ENCODE peak calls at places on chromosomes 2 and 18, in four cellular contexts. T, U, K and Z are unnamed samples.
A peak's percentile ranks its signal among the peaks of the same experiment; 100 is the strongest.

GRCh38 chr2:115574667-115575066 is 1132.2 kb downstream of the DPP10 start:
- DNase-seq in T (no peak), U (no peak), K (no peak), Z (no peak)

GRCh38 chr18:24627644-24628315 is 167.3 kb downstream of the HRH4 start:
- DNase-seq in T (no peak), U (no peak), K (no peak), Z (no peak)

GRCh38 chr2:32264422-32265149 is at the start of gene NLRC4:
- DNase-seq in T (no peak), U (no peak), K (no peak), Z (no peak)

GRCh38 chr2:121004950-121005349 is 269.3 kb downstream of the GLI2 start:
- DNase-seq in T (peak; percentile 32), U (no peak), K (no peak), Z (no peak)

GRCh38 chr18:78242307-78242643 is 737.3 kb upstream of the SALL3 start:
- DNase-seq in T (no peak), U (no peak), K (no peak), Z (no peak)

GRCh38 chr2:230650585-230651137 is 62.0 kb upstream of the CAB39 start:
- DNase-seq in T (no peak), U (no peak), K (no peak), Z (peak; percentile 29)

GRCh38 chr18:75393721-75394120 is 33.8 kb downstream of the SMIM21 start:
- DNase-seq in T (no peak), U (no peak), K (no peak), Z (no peak)

GRCh38 chr2:235698504-235698903 is 204.7 kb downstream of the AGAP1 start:
- DNase-seq in T (no peak), U (peak; percentile 10), K (no peak), Z (no peak)

GRCh38 chr2:40439473-40439872 is 12.4 kb downstream of the SLC8A1 start:
- DNase-seq in T (peak; percentile 10), U (no peak), K (no peak), Z (no peak)

GRCh38 chr2:3179626-3180025 is 198.0 kb downstream of the EIPR1 start:
- DNase-seq in T (no peak), U (no peak), K (no peak), Z (no peak)

GRCh38 chr2:161422812-161423211 is 6.7 kb downstream of the TBR1 start:
- DNase-seq in T (no peak), U (no peak), K (no peak), Z (no peak)

GRCh38 chr2:2597712-2598111 is 266.6 kb upstream of the MYT1L start:
- DNase-seq in T (no peak), U (no peak), K (no peak), Z (no peak)

GRCh38 chr2:208252766-208253492 is 1.9 kb downstream of the IDH1 start:
- DNase-seq in T (no peak), U (no peak), K (no peak), Z (no peak)

GRCh38 chr2:48915884-48916283 is 160.4 kb upstream of the LHCGR start:
- DNase-seq in T (no peak), U (no peak), K (no peak), Z (no peak)

GRCh38 chr2:65465124-65465523 is 32.7 kb upstream of the SPRED2 start:
- DNase-seq in T (no peak), U (no peak), K (no peak), Z (no peak)

GRCh38 chr2:26344581-26345283 is 1.2 kb upstream of the SELENOI start:
- DNase-seq in T (peak; percentile 68), U (peak; percentile 68), K (no peak), Z (no peak)

GRCh38 chr2:218017211-218018053 is 14.6 kb upstream of the TNS1 start:
- DNase-seq in T (no peak), U (no peak), K (no peak), Z (no peak)

GRCh38 chr18:21997207-21998143 is 171.9 kb upstream of the GATA6 start:
- DNase-seq in T (peak; percentile 50), U (no peak), K (no peak), Z (no peak)

GRCh38 chr2:154158101-154158500 is 286.4 kb downstream of the GALNT13 start:
- DNase-seq in T (no peak), U (no peak), K (no peak), Z (no peak)

GRCh38 chr2:20224191-20224715 is 677 bp downstream of the SDC1 start:
- DNase-seq in T (no peak), U (no peak), K (no peak), Z (peak; percentile 37)

GRCh38 chr2:201358684-201359083 is 1.5 kb upstream of the FLACC1 start:
- DNase-seq in T (peak; percentile 97), U (no peak), K (no peak), Z (no peak)

GRCh38 chr2:8408560-8409460 is 273.0 kb upstream of the ID2 start:
- DNase-seq in T (no peak), U (no peak), K (no peak), Z (no peak)

GRCh38 chr2:45699032-45699658 is 47.7 kb downstream of the PRKCE start:
- DNase-seq in T (peak; percentile 83), U (no peak), K (no peak), Z (no peak)

GRCh38 chr2:100230754-100231153 is 88.4 kb upstream of the AFF3 start:
- DNase-seq in T (no peak), U (no peak), K (no peak), Z (no peak)

GRCh38 chr2:226247289-226248275 is 552.0 kb downstream of the IRS1 start:
- DNase-seq in T (peak; percentile 76), U (no peak), K (no peak), Z (no peak)

GRCh38 chr2:2843969-2844548 is 513.0 kb upstream of the MYT1L start:
- DNase-seq in T (peak; percentile 6), U (no peak), K (no peak), Z (no peak)

GRCh38 chr2:85741811-85742507 is 11.8 kb upstream of the ATOH8 start:
- DNase-seq in T (peak; percentile 10), U (peak; percentile 56), K (peak; percentile 65), Z (peak; percentile 55)

GRCh38 chr2:5914831-5915611 is 222.8 kb downstream of the SOX11 start:
- DNase-seq in T (peak; percentile 2), U (no peak), K (no peak), Z (no peak)

GRCh38 chr2:178187861-178188260 is 6.5 kb upstream of the OSBPL6 start:
- DNase-seq in T (no peak), U (no peak), K (no peak), Z (no peak)

GRCh38 chr2:134142903-134143302 is 111.0 kb upstream of the MGAT5 start:
- DNase-seq in T (peak; percentile 71), U (no peak), K (no peak), Z (no peak)

GRCh38 chr2:24957976-24958375 is 13.8 kb downstream of the DNAJC27 start:
- DNase-seq in T (no peak), U (no peak), K (no peak), Z (no peak)

GRCh38 chr2:46326231-46326980 is 29.2 kb downstream of the EPAS1 start:
- DNase-seq in T (peak; percentile 47), U (no peak), K (no peak), Z (no peak)

GRCh38 chr2:54103454-54104314 is 11.7 kb upstream of the ACYP2 start:
- DNase-seq in T (peak; percentile 93), U (peak; percentile 49), K (no peak), Z (no peak)

GRCh38 chr2:196592331-196592911 is 47.1 kb upstream of the CCDC150 start:
- DNase-seq in T (peak; percentile 38), U (no peak), K (peak; percentile 11), Z (peak; percentile 47)

GRCh38 chr18:48719988-48720654 is 181.3 kb downstream of the CTIF start:
- DNase-seq in T (no peak), U (no peak), K (peak; percentile 35), Z (no peak)

GRCh38 chr18:48902856-48903601 is 47.7 kb downstream of the SMAD7 start:
- DNase-seq in T (no peak), U (no peak), K (no peak), Z (no peak)

GRCh38 chr2:219713110-219713509 is 85.7 kb downstream of the SLC4A3 start:
- DNase-seq in T (peak; percentile 53), U (no peak), K (no peak), Z (no peak)